ENCODE peak calls at places on chromosomes 13 and 19, in four cellular contexts. J is WTC11, K is SK-N-SH, L is K562. V is an unnamed sample.

GRCh38 chr13:40362502-40362901 is 303.9 kb downstream of the FOXO1 start:
- DNase-seq in K (no peak), J (no peak), L (no peak), V (no peak)

GRCh38 chr19:20423381-20424207 is 142.0 kb downstream of the ZNF737 start:
- DNase-seq in L (no peak), K (peak; percentile 15), J (peak; percentile 34), V (no peak)

GRCh38 chr13:23552171-23552570 is 18.0 kb upstream of the TNFRSF19 start:
- DNase-seq in K (no peak), L (no peak), J (no peak), V (no peak)

GRCh38 chr19:6318772-6319171 is 14.6 kb downstream of the ACER1 start:
- DNase-seq in J (no peak), K (no peak), L (no peak), V (no peak)

GRCh38 chr13:67227131-67227983 is 2.8 kb downstream of the PCDH9 start:
- DNase-seq in J (no peak), L (no peak), K (no peak), V (no peak)

GRCh38 chr19:42053037-42053935 is 16.7 kb downstream of the GRIK5 start:
- DNase-seq in L (no peak), J (no peak), K (no peak), V (no peak)

GRCh38 chr19:2282062-2282861 is at the start of gene PEAK3:
- DNase-seq in K (peak; percentile 80), L (peak; percentile 59), J (peak; percentile 70), V (no peak)

GRCh38 chr13:74129500-74130144 is 4.6 kb downstream of the KLF12 start:
- DNase-seq in L (peak; percentile 6), J (no peak), K (no peak), V (no peak)

GRCh38 chr19:3324405-3324856 is 42.0 kb upstream of the NFIC start:
- DNase-seq in J (peak; percentile 85), K (peak; percentile 74), L (peak; percentile 87), V (no peak)

GRCh38 chr19:29687897-29688728 is 22.9 kb downstream of the PLEKHF1 start:
- DNase-seq in L (no peak), J (no peak), K (no peak), V (no peak)

GRCh38 chr19:30070198-30070969 is 128.3 kb downstream of the URI1 start:
- DNase-seq in J (no peak), K (no peak), L (no peak), V (no peak)

GRCh38 chr13:41547253-41548000 is 90.1 kb downstream of the RGCC start:
- DNase-seq in K (no peak), J (no peak), L (no peak), V (no peak)

GRCh38 chr19:47093841-47094240 is 19.7 kb downstream of the ZC3H4 start:
- DNase-seq in K (no peak), L (no peak), J (no peak), V (no peak)

GRCh38 chr13:45200701-45201230 is at the start of gene KCTD4:
- DNase-seq in L (no peak), J (no peak), K (no peak), V (no peak)

GRCh38 chr13:91133941-91134772 is 213.3 kb upstream of the MIR17HG start:
- DNase-seq in L (peak; percentile 96), K (peak; percentile 37), J (peak; percentile 36), V (no peak)

GRCh38 chr13:25032160-25032559 is 63.8 kb upstream of the PABPC3 start:
- DNase-seq in L (no peak), J (no peak), K (no peak), V (no peak)

GRCh38 chr13:48155850-48156249 is 60.9 kb upstream of the MED4 start:
- DNase-seq in L (no peak), K (no peak), J (no peak), V (peak; percentile 24)

GRCh38 chr13:110524484-110525254 is 36.9 kb downstream of the RAB20 start:
- DNase-seq in J (no peak), K (peak; percentile 72), L (no peak), V (no peak)

DNA sequence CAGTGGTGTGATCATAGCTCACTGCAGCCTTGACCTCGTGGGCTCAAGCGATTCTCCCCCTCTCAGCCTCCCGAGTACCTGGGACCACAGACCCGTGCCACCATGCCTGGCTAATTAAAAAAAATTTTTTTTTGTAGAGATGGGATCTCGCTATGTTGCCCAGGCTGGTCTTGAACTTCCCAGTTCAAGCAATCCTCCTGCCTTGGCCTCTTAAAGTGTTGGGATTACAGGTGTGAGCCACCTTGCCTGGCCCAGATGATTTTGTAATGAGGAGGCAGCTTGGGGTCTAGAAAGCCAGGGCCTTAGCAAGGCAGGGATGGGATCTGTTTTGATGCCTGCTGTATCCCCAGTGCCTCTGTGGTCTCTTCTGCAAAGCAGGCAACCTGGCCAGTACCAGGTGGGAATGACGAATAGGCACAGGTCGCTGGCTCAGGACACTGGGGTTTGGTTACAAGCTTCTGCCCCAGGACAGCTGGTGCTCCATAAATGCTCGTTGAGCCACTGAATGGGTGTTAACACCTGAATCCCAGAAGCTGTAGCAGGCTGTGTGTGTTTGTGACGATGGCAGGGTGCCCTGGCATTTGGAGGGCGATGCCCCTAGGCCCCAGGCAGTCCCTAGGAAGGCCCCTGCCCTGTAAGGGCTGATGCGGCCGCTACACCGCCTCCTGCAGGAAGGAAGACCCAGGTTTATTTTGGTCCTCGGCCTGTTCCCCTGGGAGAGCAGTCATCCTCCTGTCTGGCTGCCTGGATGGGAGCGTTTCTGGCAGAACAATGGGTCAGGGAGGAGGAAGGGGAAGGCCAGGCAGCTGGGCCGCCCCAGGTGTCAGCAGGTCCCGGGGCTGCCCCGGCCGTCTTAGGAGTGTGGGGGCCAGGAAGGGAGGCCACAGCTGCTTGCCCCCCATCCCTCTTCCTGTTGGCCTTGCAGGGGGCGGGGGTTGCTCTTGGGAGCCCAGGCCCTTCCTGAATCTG is 8.6 kb downstream of the TNFAIP8L1 start:
- DNase-seq in L (no peak), K (no peak), J (peak; percentile 46), V (no peak)
- TF ChIP-seq USF1 in L (no peak), K (no peak), J (no peak), V (no peak)

GRCh38 chr13:93700115-93700514 is 473.5 kb downstream of the GPC6 start:
- DNase-seq in K (no peak), L (no peak), J (no peak), V (no peak)
- TF ChIP-seq USF1 in K (no peak), L (no peak), J (no peak), V (no peak)

GRCh38 chr19:58291943-58292342 is 13.2 kb downstream of the ZNF8 start:
- DNase-seq in J (no peak), L (no peak), K (no peak), V (no peak)
- TF ChIP-seq USF1 in J (no peak), L (no peak), K (no peak), V (no peak)

GRCh38 chr19:18850560-18851375 is 19.0 kb downstream of the UPF1 start:
- DNase-seq in J (no peak), L (no peak), K (peak; percentile 87), V (no peak)

GRCh38 chr19:18849838-18850400 is 18.2 kb downstream of the UPF1 start:
- DNase-seq in K (no peak), J (no peak), L (no peak), V (no peak)

GRCh38 chr19:18847516-18848463 is 16.0 kb downstream of the UPF1 start:
- DNase-seq in J (no peak), K (peak; percentile 84), L (no peak), V (no peak)

GRCh38 chr19:18846862-18847515 is 15.2 kb downstream of the UPF1 start:
- DNase-seq in L (peak; percentile 53), J (peak; percentile 87), K (peak; percentile 88), V (no peak)

DNA sequence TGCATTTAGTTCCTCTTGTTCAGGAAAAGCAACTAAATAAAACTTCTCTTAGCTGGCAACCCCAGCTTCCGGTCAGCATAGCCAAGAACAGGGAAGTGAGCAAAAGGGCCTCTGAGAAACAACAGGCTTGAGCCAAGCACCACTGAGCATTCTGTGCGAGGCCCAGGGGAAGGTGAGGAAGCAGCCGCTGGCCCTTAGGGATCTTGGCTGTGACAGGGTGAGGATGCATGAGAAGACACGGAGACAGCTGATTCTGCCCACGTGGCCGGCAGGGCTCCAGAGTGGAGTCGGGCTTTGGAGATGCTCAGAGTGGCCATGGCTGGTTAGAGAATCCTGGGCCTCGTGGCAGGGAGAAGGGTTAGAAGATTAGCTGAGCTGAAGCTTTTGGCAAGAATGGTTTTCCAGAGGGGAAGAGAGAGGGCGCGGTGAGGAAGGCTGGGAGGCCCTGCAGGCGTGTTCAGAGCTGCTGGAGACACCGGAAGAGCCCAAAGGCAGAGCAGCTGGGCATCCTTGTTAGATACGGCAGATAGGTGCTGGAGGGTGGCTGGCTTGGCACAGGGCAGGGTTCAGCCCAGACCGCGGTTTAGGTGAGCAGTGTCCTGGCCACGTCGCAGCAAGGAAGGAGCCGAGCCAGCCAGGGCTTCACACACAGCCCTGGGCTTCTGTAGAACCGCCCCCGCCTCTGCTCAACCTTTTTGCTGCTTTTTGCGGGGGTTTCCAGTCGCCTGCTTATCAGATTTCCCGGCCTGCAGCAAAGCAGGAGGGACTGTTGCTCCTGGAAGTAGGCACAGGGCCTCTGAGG is 17.3 kb downstream of the UPF1 start:
- DNase-seq in K (peak; percentile 70), L (no peak), J (no peak), V (no peak)
- TF ChIP-seq USF1 in K (no peak), L (no peak), J (no peak), V (peak; percentile 56)

GRCh38 chr19:48962029-48962848 is 2.9 kb upstream of the FTL start:
- DNase-seq in L (peak; percentile 77), J (no peak), K (no peak), V (no peak)

GRCh38 chr19:48959341-48960239 is 4.9 kb downstream of the BAX start:
- DNase-seq in K (no peak), L (no peak), J (no peak), V (no peak)

GRCh38 chr19:48962849-48963165 is 2.3 kb upstream of the FTL start:
- DNase-seq in K (no peak), L (peak; percentile 71), J (no peak), V (no peak)

GRCh38 chr19:48961673-48962028 is 3.5 kb upstream of the FTL start:
- DNase-seq in L (no peak), J (no peak), K (no peak), V (no peak)

GRCh38 chr19:48961051-48961649 is 4.0 kb upstream of the FTL start:
- DNase-seq in L (no peak), K (no peak), J (no peak), V (no peak)
- TF ChIP-seq USF1 in L (peak; percentile 19), K (no peak), J (no peak), V (no peak)

GRCh38 chr13:32528358-32528757 is 10.2 kb downstream of the N4BP2L2 start:
- DNase-seq in K (no peak), J (no peak), L (no peak), V (no peak)
- TF ChIP-seq USF1 in K (no peak), J (no peak), L (no peak), V (no peak)